ENCODE peak calls at places on chromosomes 7 and 10, in six cellular contexts. F is mucosa of descending colon; K is CD8-positive, alpha-beta T cell; C is sigmoid colon; Y is breast epithelium; P is colonic mucosa. I is an unnamed sample. For H3K9me3, the result is how much of the 10 kb centered on the place peaks cover.

GRCh38 chr7:41984888-41985287 is 252.1 kb downstream of the GLI3 start:
- DNase-seq in F (no peak), C (no peak), P (no peak), Y (no peak), K (no peak), I (no peak)

GRCh38 chr10:31101123-31101522 is 69.5 kb upstream of the ZNF438 start:
- DNase-seq in K (no peak), Y (no peak), P (no peak), C (no peak), F (no peak), I (peak)

GRCh38 chr7:360454-361100 is 70.6 kb downstream of the FOXL3 start:
- DNase-seq in C (peak), P (no peak), Y (no peak), K (no peak), F (peak), I (peak)

GRCh38 chr10:67858971-67859370 is 21.0 kb upstream of the DNAJC12 start:
- DNase-seq in Y (no peak), P (no peak), C (no peak), F (no peak), K (no peak), I (no peak)

GRCh38 chr10:75401569-75402485 is at the start of gene ZNF503:
- DNase-seq in C (peak), Y (peak), P (peak), F (peak), K (no peak), I (peak)

GRCh38 chr10:110206988-110207804 is at the start of gene MXI1:
- DNase-seq in Y (no peak), C (peak), K (peak), P (peak), F (peak), I (peak)

GRCh38 chr10:69800109-69800508 is 1.6 kb upstream of the COL13A1 start:
- DNase-seq in P (peak), Y (no peak), F (no peak), K (no peak), C (no peak), I (no peak)

GRCh38 chr7:19020711-19021110 is 96.7 kb downstream of the TWIST1 start:
- DNase-seq in Y (no peak), C (no peak), K (no peak), F (no peak), P (no peak), I (no peak)

GRCh38 chr10:71547841-71548493 is 151.2 kb downstream of the CDH23 start:
- DNase-seq in K (no peak), C (no peak), Y (no peak), F (no peak), P (no peak), I (no peak)

GRCh38 chr7:26813426-26813825 is 51.0 kb downstream of the SKAP2 start:
- DNase-seq in C (no peak), K (no peak), F (no peak), P (no peak), Y (no peak), I (no peak)

DNA sequence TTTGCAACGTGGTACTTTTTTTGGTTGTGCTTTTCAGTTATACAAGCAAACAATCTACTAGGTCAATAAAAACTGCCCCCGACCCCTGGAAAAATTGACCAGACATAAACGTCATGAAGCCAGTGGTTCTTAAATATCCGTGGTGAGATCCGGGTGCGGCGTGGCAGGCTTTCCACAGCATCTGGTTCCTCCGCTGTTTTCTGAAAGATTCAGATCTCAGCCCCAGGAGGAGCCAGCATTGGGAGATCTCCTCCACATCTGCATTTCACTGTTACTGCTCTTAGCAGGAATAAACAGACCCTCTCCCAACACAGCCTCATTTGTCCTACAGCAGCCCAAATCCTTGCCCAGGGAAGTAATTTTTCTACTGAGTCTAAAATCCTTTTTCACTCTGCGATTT is 664.3 kb upstream of the FOXK1 start:
- DNase-seq in F (no peak), C (no peak), K (no peak), Y (no peak), P (no peak), I (no peak)
- H3K9me3 ChIP-seq in F (under half), C (under half), K (under half), Y (under half), P (under half), I (under half)

DNA sequence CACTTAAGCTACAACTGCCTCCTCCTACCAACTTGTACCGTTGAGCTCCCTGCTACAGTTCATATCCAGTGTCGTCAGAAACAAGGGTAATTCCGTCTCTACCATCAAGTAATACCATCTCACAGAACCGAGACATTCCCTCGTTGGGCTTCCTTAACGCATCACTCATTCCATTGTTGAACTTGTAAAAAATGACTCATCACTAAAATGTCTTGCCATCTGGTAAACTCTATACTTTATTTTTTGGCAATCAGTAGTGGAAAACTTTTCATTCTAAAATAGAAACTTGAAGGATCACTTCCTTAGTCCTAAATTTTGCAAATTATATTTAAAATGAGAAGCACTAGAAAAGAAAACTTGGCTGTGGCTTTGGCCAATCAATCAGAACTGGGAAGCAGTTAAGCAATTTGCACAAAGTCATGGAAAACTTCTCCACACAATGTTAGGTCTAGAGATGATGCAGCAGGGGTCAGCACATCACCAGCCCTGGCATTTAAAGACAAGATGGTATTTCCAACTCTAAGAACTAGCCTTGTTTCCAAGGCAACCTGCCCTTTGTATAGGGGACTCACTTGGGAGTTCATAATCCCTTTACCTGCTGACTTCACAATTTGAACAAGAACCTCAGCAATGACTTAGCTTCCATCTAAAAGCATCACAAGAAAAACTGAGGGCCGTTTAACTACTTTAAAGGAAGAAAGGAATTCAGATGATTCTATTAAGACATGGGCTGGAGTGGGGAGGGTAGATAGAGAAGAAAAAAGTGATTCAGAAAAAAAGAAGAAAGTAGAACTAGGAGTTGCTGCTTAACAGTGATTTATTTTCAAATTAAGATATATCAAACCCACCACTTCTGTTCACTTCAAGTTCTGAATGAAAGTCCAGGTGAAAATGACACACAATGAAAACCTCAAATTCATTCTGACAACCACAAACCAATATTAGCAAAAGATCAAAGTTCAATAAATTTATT is 288.1 kb downstream of the PARD3 start:
- DNase-seq in K (no peak), C (no peak), F (no peak), Y (no peak), P (no peak), I (no peak)
- TF ChIP-seq CTCF in K (no peak), C (no peak), F (no peak), Y (no peak), P (no peak), I (no peak)

GRCh38 chr10:131492211-131492610 is 180.7 kb upstream of the TCERG1L start:
- DNase-seq in P (no peak), K (no peak), F (no peak), Y (no peak), C (no peak), I (no peak)
- H3K9me3 ChIP-seq in P (under half), K (under half), F (under half), Y (under half), C (under half), I (under half)

DNA sequence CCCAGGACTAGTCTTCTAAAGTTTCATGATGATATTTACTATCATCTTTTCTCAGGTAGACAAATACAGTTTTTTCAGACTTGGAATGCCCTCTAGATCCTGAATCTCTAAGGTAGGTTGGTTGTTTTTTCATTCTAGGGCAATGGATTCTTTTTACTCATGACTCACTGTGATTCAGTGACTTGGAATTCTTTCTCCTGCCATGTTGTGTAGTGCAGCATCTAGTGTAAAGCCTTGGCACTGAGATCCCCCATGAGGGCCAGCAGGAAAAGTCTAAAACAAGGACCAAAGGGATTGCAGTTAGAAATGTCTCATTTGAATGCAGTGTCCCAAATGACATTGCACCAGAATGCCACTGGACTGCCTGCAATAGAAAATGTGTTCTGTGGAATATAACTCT is 430.4 kb downstream of the NEBL start:
- DNase-seq in F (no peak), C (no peak), P (no peak), K (no peak), Y (no peak), I (no peak)
- TF ChIP-seq CTCF in F (no peak), C (no peak), P (no peak), K (no peak), Y (no peak), I (no peak)

GRCh38 chr7:158150234-158150633 is 437.4 kb downstream of the PTPRN2 start:
- DNase-seq in Y (no peak), F (no peak), P (no peak), K (no peak), C (no peak), I (no peak)
- H3K9me3 ChIP-seq in Y (under half), F (under half), P (under half), K (under half), C (under half), I (under half)

GRCh38 chr7:111735661-111736323 is 173.5 kb upstream of the IMMP2L start:
- DNase-seq in Y (peak), P (peak), K (peak), C (no peak), F (no peak), I (peak)

GRCh38 chr7:111732923-111733322 is 170.6 kb upstream of the IMMP2L start:
- DNase-seq in Y (no peak), C (no peak), F (no peak), P (no peak), K (no peak), I (no peak)

GRCh38 chr7:111740942-111741341 is 178.7 kb upstream of the IMMP2L start:
- DNase-seq in P (no peak), F (no peak), Y (no peak), K (no peak), C (no peak), I (no peak)

GRCh38 chr7:111734955-111735660 is 172.8 kb upstream of the IMMP2L start:
- DNase-seq in C (no peak), F (no peak), K (no peak), P (no peak), Y (no peak), I (no peak)

DNA sequence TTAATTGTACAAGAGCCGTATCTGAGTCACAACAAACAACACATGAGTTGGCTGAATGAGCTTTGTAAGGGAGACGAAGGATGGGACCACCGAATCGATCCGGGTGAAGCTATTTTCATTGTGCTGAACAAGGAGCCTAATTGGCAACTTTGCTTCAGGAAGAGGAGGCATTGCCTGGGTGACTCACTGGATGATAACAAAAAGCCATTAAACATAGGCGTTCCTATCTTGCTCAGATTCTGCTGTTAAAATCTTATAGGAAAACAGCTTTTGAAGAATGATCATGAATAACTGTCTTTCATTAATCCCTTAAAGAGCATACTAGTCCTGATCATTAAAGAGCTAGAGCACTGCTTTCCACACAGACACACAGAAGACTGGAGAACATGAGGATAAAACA is 174.2 kb upstream of the IMMP2L start:
- DNase-seq in C (no peak), F (no peak), P (no peak), Y (no peak), K (no peak), I (no peak)
- TF ChIP-seq CTCF in C (no peak), F (no peak), P (no peak), Y (no peak), K (no peak), I (no peak)

DNA sequence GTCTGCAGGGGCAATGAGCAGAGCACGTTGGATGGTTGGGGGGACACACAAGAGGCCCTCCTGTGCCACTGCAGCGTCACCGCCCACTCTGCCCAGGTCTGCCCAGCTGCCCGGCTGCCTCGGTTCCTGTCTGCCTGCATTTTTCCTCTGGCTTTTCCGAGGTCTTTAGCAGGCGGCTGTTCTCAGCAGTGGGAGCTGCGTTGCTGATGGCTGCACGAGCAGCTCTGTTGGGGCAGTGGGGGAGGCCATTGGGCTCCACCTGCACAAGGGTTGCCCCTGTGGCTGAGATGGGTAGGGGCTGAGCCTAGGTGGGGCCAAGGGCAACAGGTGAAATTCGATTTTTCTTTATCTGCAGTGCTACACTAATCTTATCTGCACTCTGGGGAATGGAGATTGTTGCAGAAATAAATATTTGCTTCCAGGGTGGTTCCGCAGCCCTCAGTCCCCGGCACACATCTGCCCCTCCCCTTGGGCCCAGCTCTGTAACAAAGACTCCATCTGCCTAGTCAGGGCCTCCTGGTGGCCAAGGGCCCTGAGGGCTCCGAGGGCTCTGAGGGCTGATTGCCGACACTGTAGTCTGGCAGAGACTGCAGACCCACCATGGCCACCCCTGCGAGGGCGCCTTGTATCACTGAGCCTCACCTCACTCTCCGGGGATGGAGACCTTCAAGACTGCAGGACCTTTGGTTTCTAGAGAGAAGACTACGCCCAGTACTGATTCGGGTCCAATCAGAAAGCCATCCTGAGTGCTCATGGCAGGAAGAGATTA is 141.7 kb upstream of the SHH start:
- DNase-seq in K (no peak), P (peak), C (peak), Y (no peak), F (no peak), I (no peak)
- H3K9me3 ChIP-seq in K (under half), P (under half), C (under half), Y (under half), F (under half), I (under half)

GRCh38 chr7:73518470-73518869 is 3.6 kb downstream of the BAZ1B start:
- DNase-seq in C (no peak), P (no peak), K (no peak), F (no peak), Y (no peak), I (no peak)

GRCh38 chr7:73520673-73521635 is 1.1 kb downstream of the BAZ1B start:
- DNase-seq in P (peak), K (no peak), F (no peak), Y (no peak), C (no peak), I (no peak)

GRCh38 chr7:73519867-73520672 is 2.0 kb downstream of the BAZ1B start:
- DNase-seq in F (peak), P (peak), K (no peak), Y (no peak), C (no peak), I (peak)

GRCh38 chr7:73521636-73522080 is 435 bp downstream of the BAZ1B start:
- DNase-seq in P (peak), Y (peak), C (no peak), F (no peak), K (no peak), I (no peak)

DNA sequence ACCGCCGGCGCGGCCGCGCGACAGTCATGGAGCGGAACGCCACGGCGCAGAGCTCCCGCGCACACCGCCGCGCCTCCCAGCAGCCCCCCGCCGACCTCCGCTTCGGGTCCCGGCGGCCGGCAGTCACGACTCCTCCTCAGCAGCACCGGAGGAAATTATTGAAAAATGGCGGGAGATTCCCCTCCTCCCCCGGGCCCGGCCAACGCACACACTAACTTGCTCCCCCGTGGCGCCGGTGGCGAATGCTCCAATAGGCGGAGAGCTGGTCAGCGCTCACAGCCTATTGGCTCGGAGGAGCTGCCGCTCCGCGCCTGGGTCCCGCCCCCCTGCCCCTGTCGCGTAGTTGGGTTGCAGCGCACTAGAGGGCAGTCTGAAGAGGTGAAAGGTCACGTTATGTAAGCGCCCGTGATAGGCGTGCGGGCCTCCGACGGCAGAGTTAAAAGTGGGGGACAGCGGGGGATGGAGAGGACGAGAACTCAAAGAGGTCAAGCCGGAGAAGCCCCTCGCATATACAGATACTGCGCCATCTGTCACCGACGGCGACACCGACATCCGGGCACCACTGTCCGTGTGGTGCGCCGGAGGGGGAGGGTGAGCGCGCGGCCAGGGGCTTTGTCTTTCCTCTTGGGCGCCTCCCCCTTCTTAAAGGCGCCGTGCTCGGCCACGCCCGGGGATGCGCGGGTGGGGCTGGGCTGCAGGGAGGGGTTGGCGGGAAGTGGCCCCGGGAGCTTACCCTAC is at the start of gene BAZ1B:
- DNase-seq in C (peak), K (peak), F (peak), Y (peak), P (peak), I (peak)
- TF ChIP-seq CTCF in C (no peak), K (no peak), F (peak), Y (peak), P (no peak), I (no peak)

GRCh38 chr7:64802699-64803098 is 8.5 kb downstream of the ZNF138 start:
- DNase-seq in C (no peak), F (no peak), P (no peak), Y (no peak), K (no peak), I (no peak)
- H3K9me3 ChIP-seq in C (under half), F (under half), P (under half), Y (under half), K (under half), I (under half)

I was measured in CD4-positive, alpha-beta T cell.